ENCODE peak calls at places on chromosomes 13 and 19, in seven cellular contexts. Q is colonic mucosa, S is T-helper 17 cell, E is NCI-H69, A is neural crest cell, H is dorsolateral prefrontal cortex, W is NCI-H2171 treated with DMSO at 0.1 percent for 48 hours. I is an unnamed sample.

GRCh38 chr19:13613447-13613846 is 107.2 kb upstream of the CACNA1A start:
- DNase-seq in Q (no peak), A (no peak), S (no peak), W (peak), H (no peak), E (peak), I (no peak)

GRCh38 chr13:53206455-53206854 is 177.8 kb downstream of the OLFM4 start:
- DNase-seq in E (peak), S (no peak), A (no peak), Q (no peak), W (peak), H (no peak), I (no peak)

GRCh38 chr19:48587387-48587786 is 19.2 kb upstream of the SPACA4 start:
- DNase-seq in H (no peak), E (no peak), W (no peak), Q (no peak), S (no peak), A (no peak), I (no peak)

GRCh38 chr13:53321301-53321700 is 292.7 kb downstream of the OLFM4 start:
- DNase-seq in E (no peak), W (no peak), H (no peak), S (no peak), Q (no peak), A (no peak), I (no peak)

GRCh38 chr13:102091231-102091630 is 310.6 kb downstream of the FGF14 start:
- DNase-seq in A (no peak), H (no peak), S (no peak), W (peak), Q (no peak), E (peak), I (no peak)

GRCh38 chr13:79782541-79783216 is 301.7 kb downstream of the NDFIP2 start:
- DNase-seq in Q (peak), H (peak), S (no peak), A (peak), E (peak), W (no peak), I (no peak)

GRCh38 chr13:86681223-86681622 is 882.0 kb upstream of the SLITRK6 start:
- DNase-seq in E (no peak), W (no peak), A (no peak), H (no peak), Q (no peak), S (no peak), I (no peak)

GRCh38 chr13:100176781-100177389 is 88.0 kb downstream of the PCCA start:
- DNase-seq in W (peak), Q (no peak), H (no peak), A (no peak), S (no peak), E (peak), I (no peak)

GRCh38 chr19:18449552-18449951 is 11.6 kb upstream of the ISYNA1 start:
- DNase-seq in E (no peak), A (no peak), W (no peak), H (no peak), Q (no peak), S (no peak), I (no peak)

GRCh38 chr19:35254341-35255297 is 5.8 kb downstream of the LSR start:
- DNase-seq in Q (peak), W (no peak), H (no peak), E (no peak), S (no peak), A (no peak), I (no peak)

GRCh38 chr13:49357694-49358093 is 86.2 kb downstream of the CAB39L start:
- DNase-seq in H (no peak), A (no peak), S (no peak), Q (no peak), W (no peak), E (no peak), I (no peak)

GRCh38 chr19:47713046-47714021 is at the start of gene EHD2:
- DNase-seq in Q (peak), A (peak), H (no peak), E (peak), W (no peak), S (peak), I (peak)

GRCh38 chr13:36841411-36841810 is 22.4 kb downstream of the RFXAP start:
- DNase-seq in E (no peak), W (no peak), A (no peak), H (no peak), S (no peak), Q (no peak), I (no peak)

GRCh38 chr19:35155441-35155840 is 906 bp downstream of the FXYD5 start:
- DNase-seq in Q (no peak), S (no peak), A (no peak), W (no peak), E (no peak), H (no peak), I (no peak)

GRCh38 chr13:26024558-26024957 is 27.3 kb downstream of the SHISA2 start:
- DNase-seq in E (no peak), Q (no peak), S (no peak), A (no peak), W (no peak), H (no peak), I (peak)

GRCh38 chr13:109919715-109920375 is 133.5 kb upstream of the IRS2 start:
- DNase-seq in S (no peak), Q (no peak), W (no peak), E (no peak), A (no peak), H (no peak), I (no peak)

GRCh38 chr19:56966225-56966696 is 125.7 kb upstream of the PEG3 start:
- DNase-seq in W (no peak), H (no peak), E (no peak), Q (no peak), A (no peak), S (no peak), I (no peak)

GRCh38 chr13:80030491-80030890 is 310.4 kb downstream of the SPRY2 start:
- DNase-seq in Q (peak), A (no peak), H (no peak), E (no peak), W (no peak), S (no peak), I (peak)

GRCh38 chr13:107960301-107960700 is 255.0 kb downstream of the LIG4 start:
- DNase-seq in E (no peak), W (no peak), Q (no peak), S (no peak), A (no peak), H (no peak), I (no peak)

GRCh38 chr19:29680447-29680846 is 15.2 kb downstream of the PLEKHF1 start:
- DNase-seq in Q (peak), E (no peak), W (no peak), A (no peak), S (peak), H (no peak), I (peak)

GRCh38 chr19:45994456-45994988 is 745 bp upstream of the CCDC61 start:
- DNase-seq in S (no peak), H (no peak), W (no peak), Q (no peak), A (no peak), E (no peak), I (no peak)

GRCh38 chr13:87677043-87677333 is 5.8 kb downstream of the SLITRK5 start:
- DNase-seq in H (no peak), W (no peak), E (no peak), S (no peak), Q (no peak), A (no peak), I (no peak)

GRCh38 chr13:66558511-66558910 is 671.6 kb downstream of the PCDH9 start:
- DNase-seq in H (no peak), W (no peak), E (peak), A (no peak), S (no peak), Q (no peak), I (no peak)

GRCh38 chr13:98454389-98454881 is 122.5 kb downstream of the STK24 start:
- DNase-seq in E (peak), A (no peak), Q (no peak), S (no peak), W (peak), H (no peak), I (peak)

GRCh38 chr13:43584711-43585110 is 202.1 kb downstream of the ENOX1 start:
- DNase-seq in S (no peak), Q (no peak), A (no peak), H (no peak), E (no peak), W (no peak), I (no peak)

I was measured in mucosa of gallbladder.